ENCODE peak calls at places on chromosomes 12 and 14, in seven cellular contexts. M, E, X, N, F, R and Z are unnamed samples.

GRCh38 chr14:67853748-67854147 is 34.2 kb downstream of the RAD51B start:
- DNase-seq in N (no peak), E (no peak), X (no peak), F (no peak), R (no peak), M (no peak), Z (no peak)

GRCh38 chr12:131346578-131347344 is 364.1 kb upstream of the SFSWAP start:
- DNase-seq in X (no peak), N (no peak), F (no peak), E (no peak), R (no peak), M (no peak), Z (no peak)

GRCh38 chr12:63498239-63498638 is 170.1 kb downstream of the DPY19L2 start:
- DNase-seq in E (no peak), X (no peak), N (no peak), M (no peak), R (no peak), F (no peak), Z (no peak)

GRCh38 chr14:91115986-91116385 is 2.1 kb downstream of the DGLUCY start:
- DNase-seq in M (no peak), E (no peak), N (peak), R (no peak), F (no peak), X (no peak), Z (peak)

GRCh38 chr12:111741235-111741812 is 25.4 kb upstream of the ALDH2 start:
- DNase-seq in E (no peak), X (no peak), N (peak), R (peak), M (no peak), F (no peak), Z (peak)

GRCh38 chr12:131587565-131587964 is 123.3 kb upstream of the SFSWAP start:
- DNase-seq in N (no peak), E (no peak), F (no peak), M (no peak), X (no peak), R (no peak), Z (no peak)

GRCh38 chr12:75656650-75657049 is 145.2 kb upstream of the KRR1 start:
- DNase-seq in N (peak), E (peak), F (peak), X (no peak), R (peak), M (no peak), Z (no peak)

GRCh38 chr12:114555451-114555850 is 128.5 kb downstream of the TBX3 start:
- DNase-seq in M (no peak), F (no peak), X (no peak), N (no peak), E (no peak), R (no peak), Z (no peak)

GRCh38 chr12:13282861-13283260 is 86.3 kb downstream of the EMP1 start:
- DNase-seq in N (no peak), M (no peak), X (no peak), R (no peak), E (no peak), F (no peak), Z (no peak)

GRCh38 chr12:67998379-67998778 is 9.1 kb downstream of the IFNG-AS1 start:
- DNase-seq in X (no peak), F (no peak), N (no peak), R (no peak), M (no peak), E (no peak), Z (no peak)

GRCh38 chr12:71158361-71158882 is 623 bp upstream of the TSPAN8 start:
- DNase-seq in M (no peak), N (peak), X (no peak), E (no peak), F (no peak), R (no peak), Z (peak)

GRCh38 chr14:76768671-76769500 is 7.6 kb downstream of the VASH1 start:
- DNase-seq in R (no peak), X (no peak), M (peak), F (no peak), N (no peak), E (no peak), Z (no peak)

GRCh38 chr14:33307691-33308369 is 369.2 kb downstream of the NPAS3 start:
- DNase-seq in E (peak), R (peak), F (peak), M (no peak), N (peak), X (peak), Z (peak)

GRCh38 chr12:43406797-43407196 is 145.2 kb downstream of the ADAMTS20 start:
- DNase-seq in M (no peak), R (no peak), N (no peak), X (no peak), F (no peak), E (no peak), Z (peak)

GRCh38 chr14:75636100-75636692 is 24.5 kb downstream of the ERG28 start:
- DNase-seq in R (peak), F (no peak), M (no peak), N (peak), E (peak), X (no peak), Z (no peak)

GRCh38 chr14:37650356-37651037 is 55.1 kb downstream of the TTC6 start:
- DNase-seq in E (peak), F (no peak), M (no peak), N (no peak), X (no peak), R (no peak), Z (no peak)

GRCh38 chr12:117038919-117039318 is 60.3 kb downstream of the TESC start:
- DNase-seq in F (no peak), N (no peak), X (no peak), M (no peak), E (no peak), R (no peak), Z (no peak)

GRCh38 chr12:20507711-20508110 is 139.4 kb downstream of the PDE3A start:
- DNase-seq in E (no peak), R (peak), M (no peak), F (no peak), N (peak), X (no peak), Z (no peak)

GRCh38 chr12:52020539-52021336 is 14.0 kb downstream of the TAMALIN start:
- DNase-seq in X (peak), F (no peak), M (no peak), N (peak), E (peak), R (peak), Z (peak)

GRCh38 chr12:5548152-5548933 is 116.4 kb downstream of the NTF3 start:
- DNase-seq in F (no peak), M (no peak), E (no peak), R (no peak), X (no peak), N (no peak), Z (peak)

GRCh38 chr14:103734081-103734888 is 18.7 kb downstream of the ZFYVE21 start:
- DNase-seq in E (no peak), X (no peak), N (no peak), R (no peak), M (no peak), F (no peak), Z (no peak)

GRCh38 chr14:95817271-95817670 is 59.4 kb upstream of the TUNAR start:
- DNase-seq in N (no peak), E (no peak), X (no peak), M (no peak), R (no peak), F (no peak), Z (no peak)